ENCODE peak calls at places on chromosomes 13 and 19, in six cellular contexts. Z is A549, J is esophagus muscularis mucosa, K is H54, G is breast epithelium, O is heart left ventricle. N is an unnamed sample.

GRCh38 chr13:60162096-60162495 is 1.6 kb downstream of the DIAPH3 start:
- DNase-seq in K (no peak), J (no peak), G (no peak), Z (no peak), O (no peak), N (no peak)

GRCh38 chr19:6239871-6240676 is 39.7 kb downstream of the MLLT1 start:
- DNase-seq in K (no peak), G (no peak), O (no peak), Z (no peak), J (no peak), N (no peak)

GRCh38 chr19:33389574-33390119 is 16.1 kb downstream of the CEBPG start:
- DNase-seq in G (no peak), K (no peak), O (peak; percentile 35), J (no peak), Z (no peak), N (no peak)

GRCh38 chr13:43196171-43196611 is 172.8 kb downstream of the DNAJC15 start:
- DNase-seq in O (peak; percentile 73), G (no peak), K (no peak), Z (no peak), J (no peak), N (no peak)

GRCh38 chr13:110108348-110109139 is 198.4 kb downstream of the COL4A1 start:
- DNase-seq in Z (peak; percentile 77), J (peak; percentile 93), O (peak; percentile 88), G (peak; percentile 74), K (peak; percentile 99), N (peak; percentile 59)

GRCh38 chr19:39147480-39147879 is 21.9 kb downstream of the PAK4 start:
- DNase-seq in Z (no peak), G (no peak), J (no peak), K (no peak), O (no peak), N (no peak)

GRCh38 chr13:96421314-96421713 is 331.4 kb downstream of the HS6ST3 start:
- DNase-seq in O (no peak), G (no peak), K (no peak), J (no peak), Z (no peak), N (no peak)

GRCh38 chr19:43755256-43755801 is 567 bp upstream of the SMG9 start:
- DNase-seq in J (no peak), K (no peak), G (peak; percentile 77), O (peak; percentile 89), Z (peak; percentile 88), N (peak; percentile 90)

GRCh38 chr13:36432106-36432544 is at the start of gene CCNA1:
- DNase-seq in O (peak; percentile 38), K (peak; percentile 33), J (no peak), Z (no peak), G (no peak), N (no peak)

GRCh38 chr13:90880790-90881189 is 466.7 kb upstream of the MIR17HG start:
- DNase-seq in O (no peak), Z (no peak), K (no peak), J (no peak), G (no peak), N (no peak)

GRCh38 chr13:48038763-48039162 is 1.2 kb downstream of the NUDT15 start:
- DNase-seq in K (no peak), Z (no peak), O (no peak), G (no peak), J (no peak), N (no peak)

GRCh38 chr13:31920301-31920818 is 111.2 kb upstream of the FRY start:
- DNase-seq in K (no peak), G (no peak), Z (no peak), J (no peak), O (no peak), N (no peak)

GRCh38 chr19:6343462-6343861 is 10.1 kb upstream of the ACER1 start:
- DNase-seq in O (no peak), J (no peak), G (no peak), K (peak; percentile 23), Z (no peak), N (no peak)

GRCh38 chr19:44212865-44213346 is 574 bp downstream of the ZNF227 start:
- DNase-seq in O (no peak), J (no peak), G (no peak), K (peak; percentile 27), Z (no peak), N (no peak)

GRCh38 chr19:5655412-5655811 is 24.9 kb downstream of the MICOS13 start:
- DNase-seq in Z (no peak), O (no peak), K (no peak), G (no peak), J (no peak), N (no peak)

GRCh38 chr19:3970313-3970807 is 539 bp downstream of the DAPK3 start:
- DNase-seq in G (no peak), J (no peak), O (peak; percentile 31), K (no peak), Z (no peak), N (no peak)

GRCh38 chr19:3969435-3970312 is 1.2 kb downstream of the DAPK3 start:
- DNase-seq in K (peak; percentile 51), O (peak; percentile 62), Z (peak; percentile 46), J (no peak), G (peak; percentile 76), N (no peak)

GRCh38 chr19:3966051-3967017 is 4.6 kb downstream of the DAPK3 start:
- DNase-seq in O (peak; percentile 54), K (no peak), J (no peak), Z (no peak), G (no peak), N (peak; percentile 89)

GRCh38 chr19:3970808-3971598 is at the start of gene DAPK3:
- DNase-seq in K (peak; percentile 84), J (peak; percentile 99), Z (peak; percentile 75), G (peak; percentile 99), O (peak; percentile 98), N (peak; percentile 98)

DNA sequence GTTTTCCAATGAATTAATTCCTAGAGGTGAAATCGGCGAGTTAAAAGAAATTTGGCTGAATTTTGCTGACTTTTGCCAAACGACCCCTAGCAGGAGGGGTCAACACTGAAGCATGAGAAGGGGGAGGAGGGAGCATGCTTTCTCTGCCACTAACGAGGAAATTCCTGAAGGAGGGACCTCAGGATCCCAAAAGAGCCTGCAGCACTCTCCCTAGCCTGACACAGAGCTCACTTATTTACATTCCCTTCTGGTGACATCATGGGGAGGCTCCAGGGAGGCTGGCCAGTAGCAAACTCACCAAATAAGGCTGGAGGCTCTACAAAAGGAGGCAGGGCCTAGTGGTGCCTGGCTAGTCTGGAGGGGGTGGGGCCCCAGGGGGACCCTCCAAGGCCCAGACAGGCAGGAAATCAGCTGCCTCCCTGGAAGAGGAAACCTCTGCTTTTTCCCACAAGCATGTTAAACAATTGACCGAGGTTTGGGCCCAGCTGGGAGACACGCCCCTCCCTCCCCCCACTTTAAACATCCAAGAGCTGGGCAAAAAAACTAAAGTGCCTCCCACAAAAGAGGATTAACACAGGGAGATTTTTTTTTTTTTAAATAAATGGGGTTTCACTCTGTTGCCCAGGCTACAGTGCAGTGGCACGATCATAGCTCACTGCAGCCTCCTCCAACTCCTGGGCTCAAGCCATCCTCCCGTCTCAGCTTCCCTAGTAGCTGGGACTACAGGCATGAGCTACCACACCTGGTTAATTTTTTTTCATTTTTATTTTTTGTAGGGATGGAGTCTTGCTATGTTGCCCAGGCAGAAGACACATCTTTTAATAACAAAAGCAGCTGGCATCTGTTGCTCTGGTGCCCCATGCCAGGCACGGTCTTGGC is 2.1 kb downstream of the DAPK3 start:
- DNase-seq in K (peak; percentile 90), J (peak; percentile 96), G (peak; percentile 97), O (peak; percentile 94), Z (peak; percentile 81), N (peak; percentile 79)
- TF ChIP-seq POLR2A in K (no peak), J (no peak), G (no peak), O (peak; percentile 63), Z (no peak), N (no peak)

DNA sequence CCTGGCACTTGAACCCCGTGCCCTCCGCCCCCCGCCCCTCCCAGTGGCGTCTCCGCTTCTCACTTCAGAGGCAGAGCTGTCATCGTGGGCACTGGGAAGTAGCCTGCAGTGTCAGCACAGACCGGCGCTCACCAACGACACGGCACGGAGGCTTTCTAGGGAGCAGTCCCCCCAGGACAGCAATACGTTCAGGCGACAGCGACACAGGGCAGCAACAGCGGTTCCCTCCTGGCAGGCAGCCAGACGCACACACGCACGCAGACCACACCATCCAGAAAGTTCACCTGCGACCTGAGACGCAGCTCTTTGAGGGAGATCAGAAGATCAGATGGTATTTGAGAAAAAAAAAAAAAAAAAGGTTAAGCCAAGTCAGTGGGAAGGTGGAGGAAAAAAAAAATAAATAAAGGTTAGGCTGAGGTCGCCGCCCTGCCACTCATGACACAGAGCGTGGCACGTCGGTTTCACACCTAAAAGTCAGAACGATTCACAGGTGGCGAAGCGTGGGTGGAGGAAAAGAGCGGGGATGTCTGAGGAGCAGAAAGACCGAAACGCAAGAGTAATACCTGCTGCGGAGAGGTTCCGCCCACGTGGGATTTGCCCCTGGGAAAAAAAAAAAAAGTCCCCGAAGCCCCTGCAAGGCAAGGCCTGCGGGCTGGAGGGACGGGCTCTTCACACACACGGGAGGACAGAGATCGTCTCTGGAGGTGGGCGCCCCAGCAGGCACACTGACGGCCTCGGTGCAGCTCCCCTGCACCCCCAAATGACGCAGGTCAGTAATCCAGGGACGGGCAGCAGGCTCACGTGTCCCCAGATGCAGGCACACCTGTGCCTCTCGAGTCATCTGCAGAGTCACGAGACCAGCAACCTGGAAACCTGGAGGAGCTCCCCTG is 94.5 kb downstream of the GNG7 start:
- DNase-seq in O (no peak), K (no peak), J (no peak), Z (no peak), G (no peak), N (peak; percentile 53)
- TF ChIP-seq POLR2A in O (no peak), K (peak; percentile 9), J (no peak), Z (no peak), G (no peak), N (no peak)

DNA sequence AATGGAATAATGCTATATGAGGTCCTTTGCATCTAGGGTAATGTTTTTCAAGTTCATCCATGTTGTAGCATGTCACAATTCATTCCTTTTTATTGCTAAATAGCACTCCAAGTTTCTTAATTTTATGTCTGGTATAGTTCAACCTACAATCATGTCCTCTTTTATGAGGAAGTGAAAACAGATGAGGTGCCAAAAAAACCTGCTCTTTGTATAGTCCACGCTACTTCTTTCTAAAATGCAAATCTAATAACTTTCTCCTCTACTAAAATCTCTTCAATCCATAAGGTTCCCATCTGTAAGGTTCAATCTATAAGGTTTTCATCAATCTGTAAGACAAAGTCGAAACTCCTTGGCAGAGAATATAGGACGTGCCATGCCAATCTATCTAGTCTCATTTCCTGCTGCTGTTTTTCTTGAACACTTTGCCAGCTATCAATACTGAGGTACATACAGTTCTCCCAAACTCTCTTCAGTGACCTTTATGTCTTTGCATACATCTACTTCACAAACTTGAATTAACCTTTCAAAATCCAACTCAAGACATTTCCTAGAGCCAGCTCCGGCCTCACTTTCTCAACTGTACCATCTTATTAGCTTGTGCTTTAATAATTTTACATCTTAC is 33.7 kb downstream of the INTS6 start:
- DNase-seq in G (no peak), O (no peak), K (no peak), Z (no peak), J (no peak), N (no peak)
- TF ChIP-seq POLR2A in G (no peak), O (no peak), K (no peak), Z (no peak), J (no peak), N (no peak)

GRCh38 chr19:51108066-51108804 is at the start of gene CTU1:
- DNase-seq in J (peak; percentile 99), O (peak; percentile 99), Z (peak; percentile 98), G (peak; percentile 99), K (peak; percentile 87), N (peak; percentile 99)
- TF ChIP-seq POLR2A in J (no peak), O (peak; percentile 61), Z (peak; percentile 81), G (peak; percentile 31), K (peak; percentile 33), N (peak; percentile 53)